ENCODE peak calls at places on chromosome 19, in eight cellular contexts. L is aorta; G is heart left ventricle; Z is esophagus squamous epithelium; A is breast epithelium; F is CD4-positive, alpha-beta memory T cell; O is upper lobe of right lung; X is right atrium auricular region. Y is an unnamed sample. For H3K36me3 and H3K4me1, the result is how much of the 10 kb centered on the place peaks cover.

GRCh38 chr19:37977992-37978391 is 71.0 kb downstream of the SIPA1L3 start:
- DNase-seq in L (no peak), G (no peak), Z (no peak), A (peak), F (no peak), O (peak), X (no peak), Y (no peak)

GRCh38 chr19:12331211-12331941 is 2.1 kb downstream of the ZNF563 start:
- DNase-seq in L (no peak), G (peak), Z (no peak), A (no peak), F (peak), O (no peak), X (no peak), Y (peak)

GRCh38 chr19:55116232-55117062 is 990 bp downstream of the PPP1R12C start:
- DNase-seq in L (peak), G (peak), Z (no peak), A (no peak), F (peak), O (no peak), X (peak), Y (peak)

GRCh38 chr19:44820648-44821609 is 12.0 kb downstream of the BCAM start:
- DNase-seq in L (peak), G (peak), Z (no peak), A (no peak), F (no peak), O (no peak), X (peak), Y (no peak)

GRCh38 chr19:46787331-46788100 is 878 bp downstream of the SLC1A5 start:
- DNase-seq in L (peak), G (peak), Z (no peak), A (no peak), F (peak), O (peak), X (peak), Y (no peak)

GRCh38 chr19:55250262-55251036 is 8.4 kb downstream of the PPP6R1 start:
- DNase-seq in L (no peak), G (no peak), Z (no peak), A (no peak), F (no peak), O (peak), X (no peak), Y (no peak)

GRCh38 chr19:5128251-5128931 is 159.5 kb downstream of the KDM4B start:
- DNase-seq in L (peak), G (peak), Z (no peak), A (no peak), F (peak), O (no peak), X (peak), Y (no peak)

GRCh38 chr19:49282184-49282583 is 42.8 kb downstream of the SLC6A16 start:
- DNase-seq in L (no peak), G (no peak), Z (no peak), A (no peak), F (no peak), O (no peak), X (no peak), Y (no peak)

GRCh38 chr19:30802424-30803013 is 430.3 kb downstream of the ZNF536 start:
- DNase-seq in L (no peak), G (no peak), Z (no peak), A (no peak), F (no peak), O (no peak), X (no peak), Y (no peak)

GRCh38 chr19:55113570-55114039 is 3.8 kb downstream of the PPP1R12C start:
- DNase-seq in L (peak), G (peak), Z (no peak), A (peak), F (peak), O (peak), X (peak), Y (no peak)

GRCh38 chr19:2329528-2329927 is 1.0 kb downstream of the SPPL2B start:
- DNase-seq in L (no peak), G (no peak), Z (no peak), A (no peak), F (peak), O (no peak), X (no peak), Y (no peak)

GRCh38 chr19:33610588-33610987 is 11.2 kb upstream of the CHST8 start:
- DNase-seq in L (no peak), G (no peak), Z (no peak), A (no peak), F (no peak), O (no peak), X (no peak), Y (no peak)

GRCh38 chr19:53519431-53519830 is 18.5 kb upstream of the ZNF331 start:
- DNase-seq in L (no peak), G (no peak), Z (no peak), A (no peak), F (no peak), O (no peak), X (no peak), Y (no peak)

GRCh38 chr19:4909172-4909896 is at the start of gene UHRF1:
- DNase-seq in L (no peak), G (no peak), Z (no peak), A (no peak), F (no peak), O (no peak), X (no peak), Y (peak)

GRCh38 chr19:4379383-4380253 is 20.7 kb downstream of the SH3GL1 start:
- DNase-seq in L (no peak), G (no peak), Z (no peak), A (no peak), F (peak), O (peak), X (no peak), Y (no peak)

GRCh38 chr19:5066768-5067167 is 97.9 kb downstream of the KDM4B start:
- DNase-seq in L (no peak), G (no peak), Z (no peak), A (no peak), F (no peak), O (no peak), X (no peak), Y (no peak)

GRCh38 chr19:17090501-17091074 is 15.0 kb downstream of the MYO9B start:
- DNase-seq in L (no peak), G (no peak), Z (no peak), A (no peak), F (no peak), O (no peak), X (no peak), Y (peak)

GRCh38 chr19:1466461-1467227 is 12.4 kb downstream of the C19orf25 start:
- DNase-seq in L (no peak), G (peak), Z (no peak), A (no peak), F (no peak), O (no peak), X (no peak), Y (no peak)

GRCh38 chr19:38917921-38918491 is 6.0 kb upstream of the CCER2 start:
- DNase-seq in L (no peak), G (no peak), Z (no peak), A (no peak), F (no peak), O (no peak), X (no peak), Y (no peak)

GRCh38 chr19:1747285-1748114 is 5.8 kb upstream of the ONECUT3 start:
- DNase-seq in L (no peak), G (no peak), Z (no peak), A (no peak), F (peak), O (no peak), X (no peak), Y (no peak)

GRCh38 chr19:27964165-27964564 is 1248.8 kb downstream of the UQCRFS1 start:
- DNase-seq in L (no peak), G (no peak), Z (no peak), A (no peak), F (no peak), O (no peak), X (no peak), Y (no peak)

GRCh38 chr19:52542984-52543664 is 15.7 kb downstream of the ZNF808 start:
- DNase-seq in L (no peak), G (no peak), Z (no peak), A (no peak), F (peak), O (no peak), X (no peak), Y (peak)

GRCh38 chr19:32611161-32611560 is 30.2 kb downstream of the PDCD5 start:
- DNase-seq in L (no peak), G (no peak), Z (no peak), A (no peak), F (no peak), O (peak), X (no peak), Y (no peak)

GRCh38 chr19:32606289-32606688 is 25.3 kb downstream of the PDCD5 start:
- DNase-seq in L (no peak), G (no peak), Z (no peak), A (no peak), F (no peak), O (no peak), X (no peak), Y (no peak)

GRCh38 chr19:32605544-32605943 is 24.6 kb downstream of the PDCD5 start:
- DNase-seq in L (no peak), G (no peak), Z (no peak), A (no peak), F (no peak), O (no peak), X (peak), Y (no peak)

GRCh38 chr19:32603961-32604360 is 23.0 kb downstream of the PDCD5 start:
- DNase-seq in L (no peak), G (no peak), Z (no peak), A (no peak), F (no peak), O (peak), X (no peak), Y (no peak)

DNA sequence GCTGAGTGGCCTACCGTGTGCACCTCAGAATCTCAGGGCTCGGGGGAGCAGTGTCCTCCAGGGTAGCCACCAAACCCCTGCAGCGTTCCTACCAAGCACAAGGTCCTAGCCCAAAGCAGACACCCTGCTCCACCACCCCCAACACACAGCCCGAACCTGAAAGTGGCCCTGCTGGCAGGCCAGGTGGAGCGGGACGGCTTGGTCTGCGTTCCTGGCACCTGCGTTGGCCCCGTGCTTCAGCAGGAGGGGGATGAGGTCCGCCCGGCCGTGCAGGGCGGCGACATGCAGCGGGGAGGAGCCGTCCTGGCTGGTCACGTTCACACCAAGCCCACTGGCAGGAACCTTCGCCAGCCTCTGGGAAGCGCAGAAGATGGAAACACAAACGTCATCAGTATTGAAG is 26.5 kb downstream of the PDCD5 start:
- DNase-seq in L (no peak), G (no peak), Z (no peak), A (no peak), F (no peak), O (peak), X (no peak), Y (no peak)
- H3K36me3 ChIP-seq in L (under half), G (half or more), Z (under half), A (under half), F (under half), O (half or more), X (half or more), Y (under half)

DNA sequence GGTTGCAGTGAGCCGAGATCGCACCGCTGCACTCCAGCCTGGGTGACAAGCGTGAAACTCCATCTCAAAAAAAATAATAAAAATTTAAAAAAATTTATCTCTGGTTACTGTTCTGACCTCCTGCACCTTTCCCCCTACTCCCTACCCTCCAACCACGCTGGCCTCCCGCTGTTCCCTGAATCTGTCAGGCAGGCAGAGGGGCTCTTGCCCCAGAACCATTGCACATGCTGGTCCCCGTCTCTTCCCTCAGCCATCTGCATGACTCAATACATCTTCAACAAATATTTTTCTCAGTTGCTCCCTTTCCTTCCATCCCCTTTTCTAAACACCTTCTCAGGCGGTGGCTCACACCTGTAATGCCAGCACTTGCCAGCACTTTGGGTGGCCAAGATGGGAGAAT is 1.1 kb upstream of the FAM187B start:
- DNase-seq in L (no peak), G (no peak), Z (no peak), A (no peak), F (no peak), O (peak), X (peak), Y (no peak)
- H3K4me3 ChIP-seq in L (no peak), G (no peak), Z (no peak), A (no peak), F (no peak), O (no peak), X (no peak), Y (no peak)

GRCh38 chr19:40811478-40812341 is 12.7 kb downstream of the EGLN2 start:
- DNase-seq in L (no peak), G (no peak), Z (no peak), A (no peak), F (no peak), O (no peak), X (no peak), Y (no peak)

GRCh38 chr19:40808021-40808325 is 9.0 kb downstream of the EGLN2 start:
- DNase-seq in L (no peak), G (no peak), Z (no peak), A (no peak), F (no peak), O (no peak), X (no peak), Y (no peak)

GRCh38 chr19:40809358-40810086 is 10.5 kb downstream of the EGLN2 start:
- DNase-seq in L (no peak), G (no peak), Z (no peak), A (no peak), F (no peak), O (peak), X (no peak), Y (no peak)

GRCh38 chr19:40808497-40808896 is 9.5 kb downstream of the EGLN2 start:
- DNase-seq in L (no peak), G (no peak), Z (no peak), A (no peak), F (no peak), O (no peak), X (no peak), Y (no peak)

DNA sequence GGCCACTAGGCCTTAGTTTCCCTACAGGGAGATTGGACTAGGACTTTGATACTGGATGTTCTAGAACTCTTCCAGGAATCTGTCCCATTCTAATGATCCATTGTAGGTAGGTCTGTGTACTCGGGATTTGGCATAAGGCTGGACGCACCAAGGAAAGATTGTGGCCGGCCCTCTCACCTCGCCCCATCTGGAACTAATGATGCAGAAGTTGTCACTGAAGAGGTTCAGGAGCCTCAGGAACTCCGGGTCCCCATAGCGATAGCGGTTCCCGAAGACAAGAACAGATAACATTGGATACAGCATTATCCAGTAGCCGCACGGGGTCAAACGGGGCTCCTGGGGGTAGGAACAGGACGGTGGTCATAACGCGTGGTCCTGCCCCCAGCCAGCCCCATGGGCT is 11.2 kb downstream of the EGLN2 start:
- DNase-seq in L (no peak), G (no peak), Z (no peak), A (no peak), F (no peak), O (no peak), X (no peak), Y (no peak)
- H3K4me1 ChIP-seq in L (under half), G (under half), Z (half or more), A (under half), F (half or more), O (half or more), X (half or more), Y (half or more)

DNA sequence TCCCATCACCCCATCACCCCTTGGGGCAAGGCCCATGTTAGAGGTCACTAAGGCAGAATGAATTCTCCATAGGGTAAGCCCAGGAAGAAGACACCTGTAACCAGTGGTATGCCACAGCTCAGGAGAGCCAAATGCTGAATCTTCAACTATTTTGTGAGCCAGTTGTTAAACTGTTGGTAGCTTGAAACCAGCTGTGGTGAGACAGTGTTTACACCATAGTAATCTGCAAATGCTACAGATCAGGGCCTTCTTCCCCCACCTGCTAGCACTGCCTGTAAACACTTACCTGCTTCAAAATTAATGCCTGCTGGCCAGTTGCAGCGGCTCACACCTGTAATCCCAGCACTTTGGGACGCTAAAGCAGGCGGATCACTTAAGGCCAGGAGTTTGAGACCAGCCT is 12.1 kb downstream of the FBXL12 start:
- DNase-seq in L (no peak), G (no peak), Z (no peak), A (no peak), F (no peak), O (no peak), X (no peak), Y (no peak)
- H3K36me3 ChIP-seq in L (under half), G (half or more), Z (under half), A (under half), F (under half), O (under half), X (under half), Y (under half)

GRCh38 chr19:6803036-6803404 is 30.5 kb downstream of the VAV1 start:
- DNase-seq in L (no peak), G (no peak), Z (no peak), A (no peak), F (no peak), O (no peak), X (no peak), Y (no peak)
- H3K4me3 ChIP-seq in L (no peak), G (no peak), Z (peak), A (no peak), F (no peak), O (no peak), X (no peak), Y (peak)

GRCh38 chr19:50820086-50820485 is 3.5 kb downstream of the KLK1 start:
- DNase-seq in L (no peak), G (no peak), Z (no peak), A (no peak), F (peak), O (no peak), X (no peak), Y (no peak)

GRCh38 chr19:50822661-50823208 is 852 bp downstream of the KLK1 start:
- DNase-seq in L (no peak), G (no peak), Z (no peak), A (no peak), F (no peak), O (no peak), X (no peak), Y (no peak)

GRCh38 chr19:50821248-50821612 is 2.4 kb downstream of the KLK1 start:
- DNase-seq in L (no peak), G (no peak), Z (no peak), A (no peak), F (no peak), O (no peak), X (no peak), Y (no peak)

GRCh38 chr19:50820549-50821247 is 2.9 kb downstream of the KLK1 start:
- DNase-seq in L (no peak), G (no peak), Z (no peak), A (no peak), F (peak), O (peak), X (no peak), Y (no peak)

GRCh38 chr19:50821622-50822021 is 2.0 kb downstream of the KLK1 start:
- DNase-seq in L (no peak), G (no peak), Z (no peak), A (no peak), F (peak), O (no peak), X (no peak), Y (no peak)
- H3K4me1 ChIP-seq in L (under half), G (under half), Z (under half), A (under half), F (under half), O (under half), X (under half), Y (under half)

GRCh38 chr19:18537431-18537830 is 5.9 kb downstream of the FKBP8 start:
- DNase-seq in L (no peak), G (no peak), Z (no peak), A (no peak), F (no peak), O (no peak), X (no peak), Y (no peak)
- H3K36me3 ChIP-seq in L (under half), G (half or more), Z (under half), A (under half), F (half or more), O (half or more), X (half or more), Y (under half)

GRCh38 chr19:48254529-48254970 is 1.2 kb downstream of the CARD8 start:
- DNase-seq in L (no peak), G (no peak), Z (no peak), A (no peak), F (no peak), O (no peak), X (no peak), Y (no peak)
- H3K4me3 ChIP-seq in L (no peak), G (no peak), Z (peak), A (peak), F (peak), O (peak), X (peak), Y (peak)